ENCODE peak calls at places on chromosomes 6 and 20, in ten cellular contexts. Y, L, S, Q, N, F, X, O, M and A are unnamed samples.

GRCh38 chr6:159800141-159800865 is at the start of gene PNLDC1:
- DNase-seq in Y (no peak), L (no peak), S (no peak), Q (no peak), N (no peak), F (no peak), X (no peak), O (no peak), M (no peak), A (no peak)

GRCh38 chr20:50607850-50608749 is 83.2 kb downstream of the RIPOR3 start:
- DNase-seq in Y (no peak), L (no peak), S (no peak), Q (no peak), N (no peak), F (no peak), X (no peak), O (no peak), M (no peak), A (no peak)

GRCh38 chr20:10369723-10370090 is 64.3 kb downstream of the MKKS start:
- DNase-seq in Y (no peak), L (peak; percentile 37), S (no peak), Q (no peak), N (no peak), F (no peak), X (no peak), O (no peak), M (no peak), A (peak; percentile 58)

GRCh38 chr6:72619883-72620696 is 1.8 kb upstream of the KCNQ5 start:
- DNase-seq in Y (no peak), L (peak; percentile 11), S (no peak), Q (peak; percentile 89), N (peak; percentile 83), F (peak; percentile 36), X (peak; percentile 63), O (no peak), M (peak; percentile 81), A (peak; percentile 44)

GRCh38 chr20:57652865-57653545 is 32.8 kb upstream of the ZBP1 start:
- DNase-seq in Y (peak; percentile 31), L (no peak), S (no peak), Q (peak; percentile 71), N (no peak), F (no peak), X (peak; percentile 22), O (peak; percentile 64), M (peak; percentile 39), A (no peak)

GRCh38 chr6:114712129-114712662 is 369.4 kb upstream of the HS3ST5 start:
- DNase-seq in Y (no peak), L (no peak), S (no peak), Q (no peak), N (no peak), F (no peak), X (no peak), O (no peak), M (no peak), A (no peak)

GRCh38 chr6:27280540-27281000 is 31.5 kb downstream of the POM121L2 start:
- DNase-seq in Y (no peak), L (peak; percentile 47), S (no peak), Q (no peak), N (no peak), F (no peak), X (no peak), O (no peak), M (no peak), A (no peak)

GRCh38 chr20:61719691-61720347 is 345.9 kb downstream of the TAF4 start:
- DNase-seq in Y (peak; percentile 35), L (no peak), S (no peak), Q (peak; percentile 81), N (no peak), F (no peak), X (no peak), O (no peak), M (no peak), A (no peak)

GRCh38 chr20:49924247-49924646 is 8.9 kb upstream of the SPATA2 start:
- DNase-seq in Y (no peak), L (no peak), S (no peak), Q (no peak), N (no peak), F (no peak), X (no peak), O (no peak), M (no peak), A (no peak)

GRCh38 chr6:21856096-21856825 is 262.7 kb downstream of the SOX4 start:
- DNase-seq in Y (no peak), L (peak; percentile 53), S (no peak), Q (no peak), N (no peak), F (no peak), X (no peak), O (no peak), M (no peak), A (peak; percentile 58)

GRCh38 chr6:10412165-10412947 is 2.5 kb downstream of the TFAP2A start:
- DNase-seq in Y (peak; percentile 63), L (peak; percentile 46), S (no peak), Q (peak; percentile 81), N (peak; percentile 80), F (peak; percentile 79), X (peak; percentile 86), O (peak; percentile 82), M (peak; percentile 45), A (peak; percentile 46)

GRCh38 chr20:4808872-4809271 is 87.2 kb downstream of the PRND start:
- DNase-seq in Y (no peak), L (no peak), S (no peak), Q (no peak), N (no peak), F (no peak), X (no peak), O (no peak), M (no peak), A (peak; percentile 6)

GRCh38 chr6:163759542-163759941 is 345.0 kb downstream of the QKI start:
- DNase-seq in Y (no peak), L (peak; percentile 34), S (no peak), Q (no peak), N (no peak), F (no peak), X (no peak), O (no peak), M (no peak), A (no peak)

GRCh38 chr6:71367763-71368162 is 79.2 kb downstream of the OGFRL1 start:
- DNase-seq in Y (no peak), L (no peak), S (no peak), Q (no peak), N (no peak), F (no peak), X (peak; percentile 27), O (no peak), M (no peak), A (no peak)

DNA sequence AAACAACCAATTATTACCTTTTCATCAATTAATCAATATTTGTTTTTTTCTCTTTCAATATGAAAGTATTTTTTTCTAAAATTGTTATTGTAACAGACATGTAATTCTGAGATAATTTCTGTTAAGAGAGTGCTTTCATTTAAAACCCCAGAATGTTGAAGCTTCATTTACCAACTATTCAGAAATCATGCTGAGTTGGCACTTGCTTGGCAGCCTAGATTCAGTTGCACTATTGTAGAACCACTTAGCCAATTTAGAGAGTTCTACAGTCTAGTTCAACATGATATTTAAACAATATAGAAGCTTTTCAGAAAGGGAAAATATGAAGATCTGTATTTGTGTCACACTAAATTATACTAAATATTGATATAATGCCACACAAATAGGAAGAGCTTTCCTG is 56.1 kb upstream of the NKAIN2 start:
- DNase-seq in Y (no peak), L (no peak), S (no peak), Q (no peak), N (no peak), F (no peak), X (no peak), O (no peak), M (no peak), A (no peak)
- TF ChIP-seq CTCF in Y (no peak), L (no peak), S (no peak), Q (no peak), N (no peak), F (no peak), X (no peak), O (no peak), M (no peak), A (no peak)

DNA sequence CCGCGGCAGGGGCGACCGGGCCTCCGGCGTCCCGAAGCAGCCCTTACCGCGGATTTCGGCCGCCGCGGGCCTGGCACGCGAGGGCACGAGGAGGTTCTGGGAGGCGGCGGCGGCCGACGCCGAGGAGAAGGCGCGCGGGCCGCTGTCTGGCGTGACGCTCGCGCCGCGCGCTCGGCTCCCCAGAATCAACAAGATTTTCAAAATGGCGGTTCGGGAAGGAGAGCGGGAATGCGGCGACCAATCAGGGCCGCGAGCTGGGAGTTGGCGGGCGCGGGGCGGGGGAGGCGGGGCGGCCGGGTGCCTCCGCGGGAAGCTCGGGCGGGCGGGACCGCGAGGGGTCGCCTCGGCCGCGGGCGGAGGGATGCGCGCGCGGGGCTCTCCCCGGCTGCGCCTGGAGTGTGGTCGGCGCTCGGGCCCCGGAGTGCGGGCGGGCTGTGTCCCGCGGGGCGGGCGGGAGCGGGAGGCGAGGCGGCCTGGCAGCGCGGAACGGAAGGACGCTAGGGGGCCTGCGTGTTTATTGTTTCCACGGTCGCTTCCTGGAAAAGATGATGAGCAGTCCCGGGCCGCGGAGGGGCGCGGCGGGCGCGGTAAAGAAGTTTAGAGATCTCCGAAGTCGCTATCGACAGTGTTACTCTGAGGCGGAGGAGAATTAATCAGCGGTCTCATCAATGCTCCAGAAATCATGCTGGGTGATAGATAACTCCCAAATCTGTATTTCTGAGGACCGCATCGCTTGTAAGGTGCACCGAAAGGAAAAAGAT is at the start of gene DEK:
- DNase-seq in Y (peak; percentile 93), L (peak; percentile 74), S (peak; percentile 80), Q (peak; percentile 94), N (peak; percentile 89), F (peak; percentile 87), X (peak; percentile 87), O (peak; percentile 90), M (peak; percentile 93), A (peak; percentile 84)
- TF ChIP-seq CTCF in Y (peak; percentile 50), L (peak; percentile 60), S (peak; percentile 60), Q (peak; percentile 79), N (peak; percentile 20), F (no peak), X (peak; percentile 52), O (peak; percentile 74), M (peak; percentile 72), A (peak; percentile 38)

DNA sequence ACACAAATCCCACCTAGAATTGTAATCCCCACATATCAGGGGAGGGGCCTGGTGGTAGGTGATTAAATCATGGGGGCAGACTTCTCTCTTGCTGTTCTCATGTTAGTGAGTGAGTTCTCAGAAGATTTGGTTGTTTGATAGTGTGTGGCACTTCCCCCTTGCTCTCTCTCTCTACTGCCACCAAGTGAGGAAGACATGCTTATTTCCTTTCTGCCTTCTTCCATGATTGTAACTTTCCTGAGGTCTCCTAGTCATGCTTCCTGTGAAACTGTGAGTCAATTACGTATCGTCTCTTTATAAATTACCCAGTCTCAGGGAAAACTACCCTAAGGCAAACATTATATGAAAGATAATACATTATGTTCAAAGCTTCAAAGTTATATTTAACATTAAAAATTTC is 1297.5 kb upstream of the CITED2 start:
- DNase-seq in Y (no peak), L (peak; percentile 11), S (no peak), Q (no peak), N (no peak), F (no peak), X (no peak), O (no peak), M (no peak), A (no peak)
- TF ChIP-seq CTCF in Y (no peak), L (peak; percentile 46), S (no peak), Q (no peak), N (no peak), F (no peak), X (peak; percentile 41), O (no peak), M (no peak), A (no peak)

DNA sequence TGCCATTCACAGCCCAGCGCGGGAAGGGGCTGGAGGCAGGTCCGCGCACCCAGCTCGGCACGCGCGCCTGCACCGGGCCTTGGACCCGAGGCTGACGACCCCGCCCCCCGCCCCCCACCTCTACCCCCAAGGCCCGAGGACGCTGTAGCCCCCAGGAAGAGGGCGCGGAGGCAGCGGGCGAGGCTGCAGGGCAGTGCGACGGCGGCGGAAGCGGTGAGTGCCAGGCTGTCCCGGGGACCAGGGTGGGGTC is 1.2 kb downstream of the LIME1 start:
- DNase-seq in Y (peak; percentile 53), L (no peak), S (no peak), Q (no peak), N (no peak), F (no peak), X (no peak), O (no peak), M (no peak), A (no peak)
- TF ChIP-seq CTCF in Y (no peak), L (no peak), S (no peak), Q (no peak), N (no peak), F (no peak), X (no peak), O (no peak), M (no peak), A (no peak)